ENCODE peak calls at places on chromosomes 11 and 22, in six cellular contexts. J, Q, U, M, O and H are unnamed samples.

GRCh38 chr11:27249208-27249509 is 113.9 kb downstream of the CCDC34 start:
- DNase-seq in J (no peak), Q (no peak), U (no peak), M (no peak), O (no peak), H (no peak)

GRCh38 chr11:93740031-93740801 is 1.1 kb downstream of the TAF1D start:
- DNase-seq in J (no peak), Q (no peak), U (peak), M (no peak), O (no peak), H (no peak)

GRCh38 chr11:30435488-30435887 is 112.6 kb downstream of the ARL14EP start:
- DNase-seq in J (no peak), Q (no peak), U (no peak), M (no peak), O (no peak), H (no peak)

GRCh38 chr22:28899199-28899853 is 16.0 kb downstream of the ZNRF3 start:
- DNase-seq in J (no peak), Q (no peak), U (no peak), M (no peak), O (peak), H (no peak)

GRCh38 chr11:16082532-16083055 is 273.8 kb downstream of the SOX6 start:
- DNase-seq in J (no peak), Q (no peak), U (no peak), M (no peak), O (no peak), H (no peak)

GRCh38 chr11:125918140-125918840 is 14.0 kb downstream of the DDX25 start:
- DNase-seq in J (no peak), Q (peak), U (no peak), M (no peak), O (no peak), H (no peak)

GRCh38 chr11:121890377-121890776 is 225.6 kb downstream of the BLID start:
- DNase-seq in J (no peak), Q (no peak), U (no peak), M (no peak), O (no peak), H (no peak)

GRCh38 chr22:30290318-30290678 is 993 bp upstream of the CASTOR1 start:
- DNase-seq in J (no peak), Q (no peak), U (no peak), M (no peak), O (no peak), H (no peak)

GRCh38 chr22:40452730-40453487 is 82.5 kb downstream of the SGSM3 start:
- DNase-seq in J (no peak), Q (no peak), U (no peak), M (no peak), O (no peak), H (no peak)

GRCh38 chr11:119365071-119365591 is 16.4 kb downstream of the USP2 start:
- DNase-seq in J (no peak), Q (no peak), U (no peak), M (no peak), O (no peak), H (no peak)

GRCh38 chr11:2250041-2250440 is 20.3 kb downstream of the ASCL2 start:
- DNase-seq in J (no peak), Q (no peak), U (no peak), M (no peak), O (no peak), H (no peak)

GRCh38 chr11:6206456-6207180 is 1.3 kb downstream of the C11orf42 start:
- DNase-seq in J (no peak), Q (no peak), U (no peak), M (no peak), O (no peak), H (no peak)

GRCh38 chr11:108891143-108891542 is 226.3 kb downstream of the DDX10 start:
- DNase-seq in J (no peak), Q (no peak), U (no peak), M (no peak), O (no peak), H (no peak)

GRCh38 chr22:48541401-48542098 is 1286.1 kb downstream of the BRD1 start:
- DNase-seq in J (no peak), Q (no peak), U (no peak), M (no peak), O (no peak), H (no peak)

GRCh38 chr11:128929468-128929867 is 13.2 kb downstream of the TP53AIP1 start:
- DNase-seq in J (no peak), Q (no peak), U (no peak), M (no peak), O (no peak), H (no peak)

GRCh38 chr11:121661796-121662508 is 209.2 kb upstream of the SORL1-AS1 start:
- DNase-seq in J (no peak), Q (no peak), U (no peak), M (no peak), O (no peak), H (no peak)

GRCh38 chr11:117281159-117281558 is 10.0 kb upstream of the BACE1-AS start:
- DNase-seq in J (no peak), Q (no peak), U (no peak), M (no peak), O (no peak), H (peak)

GRCh38 chr22:45577746-45578523 is 75.3 kb downstream of the FBLN1 start:
- DNase-seq in J (peak), Q (peak), U (peak), M (peak), O (peak), H (peak)

GRCh38 chr11:104573431-104573830 is 324.8 kb downstream of the CASP12 start:
- DNase-seq in J (no peak), Q (no peak), U (no peak), M (no peak), O (no peak), H (no peak)

GRCh38 chr11:64814712-64815187 is 4.4 kb upstream of the MEN1 start:
- DNase-seq in J (no peak), Q (no peak), U (no peak), M (peak), O (no peak), H (no peak)

GRCh38 chr11:56543157-56543556 is at the start of gene OR5M11:
- DNase-seq in J (no peak), Q (no peak), U (no peak), M (no peak), O (no peak), H (no peak)

GRCh38 chr11:20874358-20874757 is 205.0 kb downstream of the NELL1 start:
- DNase-seq in J (no peak), Q (no peak), U (no peak), M (no peak), O (no peak), H (no peak)
- TF ChIP-seq POLR2AphosphoS5 in J (no peak), Q (no peak), U (no peak), M (no peak), O (no peak), H (no peak)

DNA sequence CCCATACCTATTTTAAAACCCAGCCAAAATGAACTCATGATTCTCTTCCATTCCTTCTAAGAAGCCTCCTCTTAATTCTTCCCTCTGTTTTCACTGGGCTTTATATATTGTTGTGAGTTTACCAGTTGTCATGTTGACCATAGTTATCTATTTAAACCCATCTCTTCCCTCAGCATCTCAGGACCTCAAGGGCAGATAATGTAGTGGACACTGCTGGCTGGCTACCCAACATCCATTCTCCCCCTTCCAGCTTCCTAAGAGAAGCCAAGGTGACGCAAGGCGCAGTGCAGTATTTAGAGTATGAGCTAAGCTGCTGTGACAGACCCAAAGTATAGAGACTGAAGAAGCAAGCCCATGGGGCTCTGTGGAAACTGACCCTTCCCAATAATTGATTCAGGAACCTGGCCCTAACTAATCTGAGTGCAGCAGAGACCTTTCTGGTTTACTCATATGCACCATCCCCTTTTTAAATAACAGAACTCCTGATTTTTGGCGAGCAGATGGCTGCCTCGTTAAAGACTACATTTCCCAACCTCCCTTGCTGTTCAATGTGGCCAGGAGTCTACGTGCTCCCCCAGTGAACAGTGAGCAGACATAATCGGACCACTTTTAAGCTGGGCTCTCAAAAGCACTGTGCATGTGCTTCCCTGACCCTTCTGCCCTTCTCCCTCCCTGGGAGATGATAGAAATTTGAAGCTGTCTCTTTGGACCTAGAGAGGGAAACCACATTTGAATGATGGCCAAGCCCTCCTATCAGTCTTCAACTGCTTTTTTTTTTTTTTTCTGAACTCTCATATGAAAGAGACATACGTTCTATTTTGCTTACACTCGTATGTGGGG is 28.1 kb upstream of the CREB3L1 start:
- DNase-seq in J (no peak), Q (no peak), U (peak), M (no peak), O (no peak), H (no peak)
- H3K9ac ChIP-seq in J (no peak), Q (peak), U (no peak), M (no peak), O (no peak), H (peak)

DNA sequence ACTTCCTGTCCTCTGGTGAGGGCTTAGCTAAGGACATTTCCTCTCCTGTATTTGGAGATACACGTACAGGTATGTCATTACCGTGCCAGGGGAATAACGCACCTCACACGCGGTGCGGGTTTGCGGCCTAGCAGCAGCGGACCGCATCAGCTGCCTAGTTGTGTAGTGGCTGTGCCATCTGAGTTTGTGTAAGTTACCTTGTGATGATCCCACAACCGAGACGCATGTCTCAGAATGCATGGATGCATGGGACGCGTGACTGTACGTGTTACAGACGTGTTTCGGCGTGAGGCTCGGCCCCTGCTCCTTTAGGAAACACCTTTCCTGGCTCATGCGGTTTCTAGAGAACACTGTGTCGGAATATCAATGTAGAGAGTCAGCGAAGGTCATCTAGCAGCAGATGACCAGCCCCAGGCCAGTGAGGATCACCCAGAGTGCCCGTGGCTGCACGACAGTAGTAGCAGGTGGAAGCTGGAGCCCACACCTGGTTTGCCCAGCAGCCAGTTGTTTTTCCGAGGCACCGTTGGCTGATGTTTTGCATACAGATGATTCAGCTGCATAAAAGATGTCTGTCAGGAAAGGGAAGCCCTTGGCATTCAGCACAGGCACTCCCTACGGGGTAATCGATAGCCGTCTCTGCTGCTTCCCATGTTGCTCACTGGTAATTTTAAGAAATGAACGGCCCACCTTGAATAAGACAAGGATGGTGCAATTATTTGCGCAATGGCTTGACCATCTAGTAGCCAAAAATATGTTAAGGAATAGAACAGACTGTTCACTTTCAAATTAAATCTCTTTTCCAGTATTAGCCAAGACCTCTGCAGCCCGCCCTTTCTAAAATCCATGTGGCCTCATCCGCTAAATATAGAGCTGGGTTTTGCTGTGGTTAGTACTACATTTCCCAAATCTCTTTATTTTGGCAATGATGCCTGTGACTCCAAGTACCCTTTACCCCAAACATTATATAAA is 1.0 kb upstream of the CLTCL1 start:
- DNase-seq in J (no peak), Q (no peak), U (peak), M (no peak), O (no peak), H (no peak)
- TF ChIP-seq POLR2AphosphoS5 in J (no peak), Q (no peak), U (no peak), M (no peak), O (no peak), H (no peak)

GRCh38 chr22:20242393-20243175 is 25.5 kb downstream of the RTN4R start:
- DNase-seq in J (no peak), Q (no peak), U (no peak), M (no peak), O (no peak), H (no peak)
- H3K9ac ChIP-seq in J (no peak), Q (no peak), U (peak), M (no peak), O (no peak), H (no peak)

GRCh38 chr22:46803031-46803880 is 40.8 kb downstream of the TBC1D22A start:
- DNase-seq in J (peak), Q (peak), U (peak), M (no peak), O (no peak), H (peak)
- TF ChIP-seq POLR2AphosphoS5 in J (no peak), Q (no peak), U (no peak), M (no peak), O (no peak), H (no peak)

GRCh38 chr22:37177221-37177620 is 10.8 kb downstream of the C1QTNF6 start:
- DNase-seq in J (no peak), Q (no peak), U (no peak), M (no peak), O (no peak), H (no peak)
- H3K9ac ChIP-seq in J (no peak), Q (no peak), U (peak), M (no peak), O (no peak), H (no peak)

GRCh38 chr11:85767277-85767676 is 43.7 kb downstream of the SYTL2 start:
- DNase-seq in J (no peak), Q (no peak), U (no peak), M (no peak), O (no peak), H (no peak)

GRCh38 chr11:85764796-85765195 is 46.1 kb downstream of the SYTL2 start:
- DNase-seq in J (no peak), Q (no peak), U (no peak), M (no peak), O (no peak), H (no peak)

GRCh38 chr11:85765835-85766234 is 45.1 kb downstream of the SYTL2 start:
- DNase-seq in J (no peak), Q (no peak), U (no peak), M (no peak), O (no peak), H (no peak)

GRCh38 chr11:85768473-85769146 is 42.3 kb downstream of the SYTL2 start:
- DNase-seq in J (no peak), Q (no peak), U (no peak), M (no peak), O (no peak), H (no peak)

GRCh38 chr11:85766801-85767200 is 44.1 kb downstream of the SYTL2 start:
- DNase-seq in J (no peak), Q (no peak), U (no peak), M (no peak), O (no peak), H (no peak)
- TF ChIP-seq POLR2AphosphoS5 in J (no peak), Q (no peak), U (no peak), M (no peak), O (no peak), H (no peak)